ENCODE peak calls at places on chromosome 11, in five cellular contexts. V is suprapubic skin, F is H9, D is astrocyte of the spinal cord, L is HFF-Myc. X is an unnamed sample.
A peak's percentile ranks its signal among the peaks of the same experiment; 100 is the strongest.

GRCh38 chr11:17976651-17977050 is 36.2 kb downstream of the SERGEF start:
- DNase-seq in V (no peak), F (no peak), D (no peak), L (no peak), X (no peak)

GRCh38 chr11:6249822-6250555 is 9.6 kb upstream of the CCKBR start:
- DNase-seq in V (peak; percentile 75), F (no peak), D (peak; percentile 77), L (peak; percentile 9), X (no peak)

GRCh38 chr11:43518407-43519165 is 159.9 kb downstream of the TTC17 start:
- DNase-seq in V (no peak), F (no peak), D (peak; percentile 5), L (no peak), X (no peak)

GRCh38 chr11:1928038-1928890 is 8.8 kb downstream of the TNNT3 start:
- DNase-seq in V (peak; percentile 63), F (no peak), D (no peak), L (no peak), X (no peak)

GRCh38 chr11:118224512-118225180 is at the start of gene JAML:
- DNase-seq in V (no peak), F (no peak), D (no peak), L (no peak), X (no peak)

GRCh38 chr11:104564921-104565580 is 333.2 kb downstream of the CASP12 start:
- DNase-seq in V (no peak), F (no peak), D (no peak), L (no peak), X (no peak)

GRCh38 chr11:65290448-65291165 is 24.1 kb upstream of the CDC42EP2 start:
- DNase-seq in V (peak; percentile 97), F (no peak), D (peak; percentile 96), L (peak; percentile 89), X (no peak)

GRCh38 chr11:124551987-124552386 is 8.5 kb upstream of the OR8B12 start:
- DNase-seq in V (no peak), F (no peak), D (no peak), L (no peak), X (no peak)

GRCh38 chr11:126331286-126331685 is 24.2 kb upstream of the ST3GAL4 start:
- DNase-seq in V (no peak), F (no peak), D (no peak), L (no peak), X (no peak)

GRCh38 chr11:95230054-95231034 is 658 bp downstream of the SESN3 start:
- DNase-seq in V (peak; percentile 75), F (peak; percentile 32), D (peak; percentile 30), L (no peak), X (no peak)

GRCh38 chr11:93054881-93055280 is 85.4 kb downstream of the MTNR1B start:
- DNase-seq in V (no peak), F (no peak), D (peak; percentile 95), L (peak; percentile 79), X (no peak)

GRCh38 chr11:116073854-116074837 is 569.9 kb upstream of the CADM1 start:
- DNase-seq in V (no peak), F (no peak), D (peak; percentile 5), L (no peak), X (no peak)

GRCh38 chr11:57597461-57597892 is at the start of gene SERPING1:
- DNase-seq in V (peak; percentile 89), F (no peak), D (no peak), L (no peak), X (no peak)

GRCh38 chr11:78290293-78291176 is 101.8 kb downstream of the USP35 start:
- DNase-seq in V (no peak), F (no peak), D (peak; percentile 19), L (no peak), X (no peak)

GRCh38 chr11:134272381-134273316 is 3.5 kb upstream of the GLB1L3 start:
- DNase-seq in V (peak; percentile 44), F (peak; percentile 87), D (no peak), L (no peak), X (peak; percentile 57)

GRCh38 chr11:46369458-46370152 is 11.9 kb upstream of the MDK start:
- DNase-seq in V (no peak), F (peak; percentile 91), D (peak; percentile 72), L (no peak), X (no peak)

GRCh38 chr11:121892863-121893262 is 223.2 kb downstream of the BLID start:
- DNase-seq in V (no peak), F (no peak), D (peak; percentile 46), L (no peak), X (no peak)

GRCh38 chr11:121890377-121890776 is 225.6 kb downstream of the BLID start:
- DNase-seq in V (no peak), F (no peak), D (peak; percentile 89), L (no peak), X (no peak)

GRCh38 chr11:121889931-121890330 is 226.1 kb downstream of the BLID start:
- DNase-seq in V (no peak), F (no peak), D (peak; percentile 68), L (no peak), X (no peak)

GRCh38 chr11:121891134-121891533 is 224.9 kb downstream of the BLID start:
- DNase-seq in V (no peak), F (no peak), D (no peak), L (no peak), X (no peak)

DNA sequence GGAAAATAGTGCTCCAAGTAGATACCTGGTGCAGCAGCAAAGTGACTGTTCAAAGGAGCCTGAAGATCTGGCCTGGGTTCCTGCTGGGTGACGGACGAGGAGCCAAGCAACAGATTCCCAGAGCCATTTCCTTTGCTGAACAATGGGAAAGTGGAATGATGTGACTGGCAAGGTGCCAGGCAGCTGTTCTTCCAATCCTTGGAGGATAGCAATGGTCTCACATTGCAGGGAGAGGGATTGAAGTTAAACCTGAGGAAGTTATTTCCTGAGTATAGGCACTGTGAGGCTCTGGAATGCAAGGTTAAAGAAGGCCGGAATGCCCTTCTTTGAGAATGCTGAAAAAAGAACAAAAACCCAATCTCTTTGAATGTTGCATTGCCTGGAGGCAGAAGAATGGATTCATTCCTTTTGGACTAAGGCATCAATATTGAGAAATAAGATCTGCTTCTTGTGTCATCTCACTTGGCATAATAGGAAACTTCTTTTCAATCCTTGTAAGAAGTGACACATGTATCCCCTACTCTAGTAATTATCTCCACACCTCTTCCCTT is 223.8 kb downstream of the BLID start:
- DNase-seq in V (peak; percentile 67), F (peak; percentile 42), D (peak; percentile 86), L (no peak), X (peak; percentile 85)
- TF ChIP-seq CTCF in V (no peak), F (no peak), D (no peak), L (no peak), X (no peak)

GRCh38 chr11:123190504-123190903 is 4.5 kb downstream of the CLMP start:
- DNase-seq in V (no peak), F (no peak), D (no peak), L (no peak), X (no peak)

GRCh38 chr11:123186291-123186690 is 8.8 kb downstream of the CLMP start:
- DNase-seq in V (no peak), F (no peak), D (no peak), L (no peak), X (no peak)

GRCh38 chr11:123187221-123187620 is 7.8 kb downstream of the CLMP start:
- DNase-seq in V (no peak), F (no peak), D (no peak), L (no peak), X (no peak)

GRCh38 chr11:123187670-123188507 is 7.2 kb downstream of the CLMP start:
- DNase-seq in V (no peak), F (no peak), D (peak; percentile 70), L (no peak), X (no peak)

DNA sequence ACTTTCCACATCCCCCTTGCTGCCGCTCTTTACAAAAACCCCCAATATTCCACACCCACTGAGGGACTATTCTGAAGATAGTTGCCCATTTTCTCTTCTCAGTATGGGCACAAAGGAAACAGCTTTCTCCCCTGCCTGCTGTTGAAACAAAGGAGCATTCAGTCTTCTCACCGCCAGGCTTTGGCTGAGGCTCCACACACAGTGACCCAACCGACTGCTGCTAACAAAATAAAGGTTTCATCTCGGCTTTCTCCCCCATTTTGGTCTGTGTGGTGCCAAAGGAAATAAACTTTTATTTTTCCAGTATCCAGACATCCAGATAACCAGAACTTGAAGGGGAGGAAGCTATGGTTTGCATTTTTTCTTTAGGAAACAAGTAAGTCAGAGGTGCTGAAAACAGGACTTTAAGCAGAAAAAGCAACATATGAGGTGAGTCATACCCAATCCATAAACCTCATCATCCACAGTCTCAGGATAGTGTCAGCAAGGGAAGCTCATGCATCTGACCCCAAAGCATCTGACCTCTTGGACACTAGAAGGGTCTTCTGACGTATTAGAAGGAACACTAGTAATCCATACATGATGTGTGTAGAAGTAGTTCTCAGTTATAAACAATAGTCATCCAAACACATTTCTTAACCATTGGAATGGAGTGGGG is 6.4 kb downstream of the CLMP start:
- DNase-seq in V (no peak), F (no peak), D (peak; percentile 89), L (peak; percentile 85), X (no peak)
- TF ChIP-seq CTCF in V (no peak), F (peak; percentile 23), D (peak; percentile 9), L (peak; percentile 2), X (peak; percentile 25)

GRCh38 chr11:11152877-11153276 is 200.2 kb downstream of the CSNK2A3 start:
- DNase-seq in V (no peak), F (no peak), D (no peak), L (no peak), X (no peak)

GRCh38 chr11:11155962-11156815 is 196.9 kb downstream of the CSNK2A3 start:
- DNase-seq in V (no peak), F (peak; percentile 90), D (no peak), L (no peak), X (no peak)

DNA sequence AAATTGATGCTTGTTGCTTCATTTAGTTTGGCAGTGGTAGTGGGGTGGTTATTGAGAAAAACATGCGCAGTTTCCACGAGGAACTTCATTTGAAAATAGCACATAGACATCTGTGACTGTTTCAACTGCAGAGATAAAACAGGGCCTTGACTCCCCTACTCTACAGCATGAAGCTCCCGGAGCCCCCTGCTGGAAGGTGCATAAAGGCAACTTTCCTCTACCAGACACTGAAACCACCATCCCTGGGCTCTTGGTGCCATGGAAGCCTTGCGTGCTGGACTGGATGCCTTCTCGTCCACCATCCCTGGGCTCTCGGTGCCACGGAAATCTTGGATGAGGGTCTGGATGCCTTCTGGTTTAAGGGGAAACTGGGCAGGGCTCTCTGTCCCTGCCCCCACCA is 195.8 kb downstream of the CSNK2A3 start:
- DNase-seq in V (no peak), F (peak; percentile 69), D (peak; percentile 5), L (no peak), X (no peak)
- TF ChIP-seq CTCF in V (no peak), F (peak; percentile 69), D (peak; percentile 60), L (peak; percentile 62), X (peak; percentile 57)

DNA sequence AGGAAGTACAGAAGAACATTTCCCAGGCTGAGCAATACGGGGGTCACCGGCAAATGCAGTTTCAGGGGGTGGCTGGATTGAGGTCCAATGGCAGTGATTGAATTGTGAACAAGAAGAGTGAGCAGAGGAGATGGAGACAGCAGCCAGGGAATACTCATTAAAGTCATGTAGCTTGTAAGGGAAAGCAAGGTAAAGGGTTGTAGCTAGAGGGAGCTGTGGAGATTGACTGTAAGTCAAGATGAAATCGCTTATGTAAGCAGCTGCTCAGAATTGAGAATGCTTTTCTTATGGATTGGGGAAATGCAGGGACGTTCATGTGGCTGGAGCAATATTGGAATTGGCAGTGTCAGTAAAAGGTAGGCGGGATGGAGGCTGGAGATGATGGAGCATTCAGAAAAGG is 111.4 kb upstream of the TBCEL start:
- DNase-seq in V (no peak), F (no peak), D (peak; percentile 27), L (peak; percentile 11), X (no peak)
- TF ChIP-seq CTCF in V (no peak), F (peak; percentile 68), D (peak; percentile 42), L (peak; percentile 50), X (peak; percentile 39)

GRCh38 chr11:106459135-106459534 is 381.7 kb downstream of the AASDHPPT start:
- DNase-seq in V (no peak), F (no peak), D (no peak), L (no peak), X (no peak)
- TF ChIP-seq CTCF in V (no peak), F (no peak), D (no peak), L (no peak), X (no peak)